ENCODE peak calls at places on chromosomes 16 and 17, in seven cellular contexts. One of them, this sample, is unnamed.

GRCh38 chr16:65069090-65069489 is 52.8 kb downstream of the CDH11 start:
- DNase-seq in LoVo: no peak
- DNase-seq in fibroblast of lung: peak
- DNase-seq in heart left ventricle: no peak
- DNase-seq in hypothalamus: no peak
- DNase-seq in esophagus squamous epithelium: no peak
- DNase-seq in germinal center: no peak
- DNase-seq in this sample: no peak

GRCh38 chr16:2147981-2148671 is at the start of gene RAB26:
- DNase-seq in LoVo: peak
- DNase-seq in fibroblast of lung: peak
- DNase-seq in heart left ventricle: peak
- DNase-seq in hypothalamus: peak
- DNase-seq in esophagus squamous epithelium: no peak
- DNase-seq in germinal center: peak
- DNase-seq in this sample: peak

GRCh38 chr16:31334934-31335333 is 20.0 kb upstream of the ITGAX start:
- DNase-seq in LoVo: no peak
- DNase-seq in fibroblast of lung: no peak
- DNase-seq in heart left ventricle: no peak
- DNase-seq in hypothalamus: no peak
- DNase-seq in esophagus squamous epithelium: no peak
- DNase-seq in germinal center: no peak
- DNase-seq in this sample: no peak

GRCh38 chr17:28599311-28600184 is 723 bp upstream of the SPAG5 start:
- DNase-seq in LoVo: peak
- DNase-seq in fibroblast of lung: peak
- DNase-seq in heart left ventricle: peak
- DNase-seq in hypothalamus: peak
- DNase-seq in esophagus squamous epithelium: no peak
- DNase-seq in germinal center: peak
- DNase-seq in this sample: no peak

GRCh38 chr17:6681671-6682070 is 30.1 kb downstream of the C17orf100 start:
- DNase-seq in LoVo: no peak
- DNase-seq in fibroblast of lung: no peak
- DNase-seq in heart left ventricle: no peak
- DNase-seq in hypothalamus: no peak
- DNase-seq in esophagus squamous epithelium: no peak
- DNase-seq in germinal center: no peak
- DNase-seq in this sample: no peak

GRCh38 chr17:43779145-43780125 is 658 bp upstream of the DUSP3 start:
- DNase-seq in LoVo: no peak
- DNase-seq in fibroblast of lung: no peak
- DNase-seq in heart left ventricle: no peak
- DNase-seq in hypothalamus: no peak
- DNase-seq in esophagus squamous epithelium: no peak
- DNase-seq in germinal center: no peak
- DNase-seq in this sample: no peak

GRCh38 chr17:44222112-44222869 is 2.8 kb upstream of the UBTF start:
- DNase-seq in LoVo: no peak
- DNase-seq in fibroblast of lung: peak
- DNase-seq in heart left ventricle: peak
- DNase-seq in hypothalamus: peak
- DNase-seq in esophagus squamous epithelium: no peak
- DNase-seq in germinal center: peak
- DNase-seq in this sample: peak

GRCh38 chr17:48721009-48721402 is 1.3 kb downstream of the PRAC1 start:
- DNase-seq in LoVo: no peak
- DNase-seq in fibroblast of lung: no peak
- DNase-seq in heart left ventricle: no peak
- DNase-seq in hypothalamus: no peak
- DNase-seq in esophagus squamous epithelium: no peak
- DNase-seq in germinal center: no peak
- DNase-seq in this sample: no peak

GRCh38 chr16:58885528-58886170 is 151.5 kb upstream of the GOT2 start:
- DNase-seq in LoVo: no peak
- DNase-seq in fibroblast of lung: peak
- DNase-seq in heart left ventricle: no peak
- DNase-seq in hypothalamus: no peak
- DNase-seq in esophagus squamous epithelium: no peak
- DNase-seq in germinal center: no peak
- DNase-seq in this sample: no peak

GRCh38 chr17:48001187-48001586 is 30.3 kb downstream of the CDK5RAP3 start:
- DNase-seq in LoVo: no peak
- DNase-seq in fibroblast of lung: no peak
- DNase-seq in heart left ventricle: no peak
- DNase-seq in hypothalamus: no peak
- DNase-seq in esophagus squamous epithelium: no peak
- DNase-seq in germinal center: no peak
- DNase-seq in this sample: no peak

GRCh38 chr17:60165223-60165622 is 15.4 kb downstream of the CA4 start:
- DNase-seq in LoVo: no peak
- DNase-seq in fibroblast of lung: no peak
- DNase-seq in heart left ventricle: no peak
- DNase-seq in hypothalamus: no peak
- DNase-seq in esophagus squamous epithelium: no peak
- DNase-seq in germinal center: no peak
- DNase-seq in this sample: no peak

GRCh38 chr16:69767459-69768229 is 5.5 kb downstream of the WWP2 start:
- DNase-seq in LoVo: no peak
- DNase-seq in fibroblast of lung: no peak
- DNase-seq in heart left ventricle: no peak
- DNase-seq in hypothalamus: no peak
- DNase-seq in esophagus squamous epithelium: no peak
- DNase-seq in germinal center: no peak
- DNase-seq in this sample: no peak

GRCh38 chr17:65914784-65915342 is 277.1 kb downstream of the CEP112 start:
- DNase-seq in LoVo: no peak
- DNase-seq in fibroblast of lung: no peak
- DNase-seq in heart left ventricle: no peak
- DNase-seq in hypothalamus: no peak
- DNase-seq in esophagus squamous epithelium: no peak
- DNase-seq in germinal center: peak
- DNase-seq in this sample: no peak

GRCh38 chr17:59829217-59830006 is 63.3 kb downstream of the TUBD1 start:
- DNase-seq in LoVo: peak
- DNase-seq in fibroblast of lung: peak
- DNase-seq in heart left ventricle: no peak
- DNase-seq in hypothalamus: no peak
- DNase-seq in esophagus squamous epithelium: no peak
- DNase-seq in germinal center: peak
- DNase-seq in this sample: no peak

GRCh38 chr16:49528035-49528434 is 154.4 kb downstream of the C16orf78 start:
- DNase-seq in LoVo: no peak
- DNase-seq in fibroblast of lung: peak
- DNase-seq in heart left ventricle: no peak
- DNase-seq in hypothalamus: no peak
- DNase-seq in esophagus squamous epithelium: no peak
- DNase-seq in germinal center: no peak
- DNase-seq in this sample: no peak

GRCh38 chr16:69476920-69477418 is 52.5 kb downstream of the CYB5B start:
- DNase-seq in LoVo: peak
- DNase-seq in fibroblast of lung: peak
- DNase-seq in heart left ventricle: no peak
- DNase-seq in hypothalamus: no peak
- DNase-seq in esophagus squamous epithelium: no peak
- DNase-seq in germinal center: no peak
- DNase-seq in this sample: no peak

GRCh38 chr17:83082899-83083367 is 3.5 kb downstream of the METRNL start:
- DNase-seq in LoVo: no peak
- DNase-seq in fibroblast of lung: no peak
- DNase-seq in heart left ventricle: no peak
- DNase-seq in hypothalamus: no peak
- DNase-seq in esophagus squamous epithelium: no peak
- DNase-seq in germinal center: no peak
- DNase-seq in this sample: no peak

GRCh38 chr16:81266680-81267095 is 28.2 kb downstream of the BCO1 start:
- DNase-seq in LoVo: peak
- DNase-seq in fibroblast of lung: no peak
- DNase-seq in heart left ventricle: no peak
- DNase-seq in hypothalamus: no peak
- DNase-seq in esophagus squamous epithelium: no peak
- DNase-seq in germinal center: no peak
- DNase-seq in this sample: no peak

GRCh38 chr17:67223924-67224323 is 21.1 kb downstream of the HELZ start:
- DNase-seq in LoVo: no peak
- DNase-seq in fibroblast of lung: no peak
- DNase-seq in heart left ventricle: no peak
- DNase-seq in hypothalamus: no peak
- DNase-seq in esophagus squamous epithelium: no peak
- DNase-seq in germinal center: no peak
- DNase-seq in this sample: no peak

GRCh38 chr17:74851612-74852236 is 8.0 kb downstream of the GRIN2C start:
- DNase-seq in LoVo: no peak
- DNase-seq in fibroblast of lung: no peak
- DNase-seq in heart left ventricle: no peak
- DNase-seq in hypothalamus: no peak
- DNase-seq in esophagus squamous epithelium: no peak
- DNase-seq in germinal center: no peak
- DNase-seq in this sample: no peak

GRCh38 chr16:87531418-87531817 is 38.6 kb upstream of the ZCCHC14 start:
- DNase-seq in LoVo: no peak
- DNase-seq in fibroblast of lung: no peak
- DNase-seq in heart left ventricle: no peak
- DNase-seq in hypothalamus: no peak
- DNase-seq in esophagus squamous epithelium: no peak
- DNase-seq in germinal center: no peak
- DNase-seq in this sample: no peak

GRCh38 chr17:43591750-43592562 is 45.8 kb upstream of the ETV4 start:
- DNase-seq in LoVo: no peak
- DNase-seq in fibroblast of lung: peak
- DNase-seq in heart left ventricle: peak
- DNase-seq in hypothalamus: no peak
- DNase-seq in esophagus squamous epithelium: no peak
- DNase-seq in germinal center: no peak
- DNase-seq in this sample: no peak

GRCh38 chr16:81523387-81524115 is 78.9 kb downstream of the CMIP start:
- DNase-seq in LoVo: peak
- DNase-seq in fibroblast of lung: peak
- DNase-seq in heart left ventricle: no peak
- DNase-seq in hypothalamus: no peak
- DNase-seq in esophagus squamous epithelium: no peak
- DNase-seq in germinal center: no peak
- DNase-seq in this sample: no peak

GRCh38 chr16:85757341-85757822 is 6.5 kb upstream of the C16orf74 start:
- DNase-seq in LoVo: no peak
- DNase-seq in fibroblast of lung: peak
- DNase-seq in heart left ventricle: no peak
- DNase-seq in hypothalamus: no peak
- DNase-seq in esophagus squamous epithelium: no peak
- DNase-seq in germinal center: no peak
- DNase-seq in this sample: no peak

GRCh38 chr16:2499890-2500633 is 13.7 kb upstream of the ATP6V0C start:
- DNase-seq in LoVo: no peak
- DNase-seq in fibroblast of lung: no peak
- DNase-seq in heart left ventricle: peak
- DNase-seq in hypothalamus: no peak
- DNase-seq in esophagus squamous epithelium: no peak
- DNase-seq in germinal center: no peak
- DNase-seq in this sample: no peak